ENCODE peak calls at places on chromosome 9, in five cellular contexts. One of them, this sample, is unnamed.

GRCh38 chr9:112007575-112008240 is 111.1 kb downstream of the UGCG start:
- DNase-seq in HepG2: no peak
- DNase-seq in GM12878: no peak
- DNase-seq in NT2/D1: no peak
- DNase-seq in H1: no peak
- DNase-seq in this sample: no peak

GRCh38 chr9:27183701-27184100 is 74.7 kb downstream of the TEK start:
- DNase-seq in HepG2: no peak
- DNase-seq in GM12878: no peak
- DNase-seq in NT2/D1: no peak
- DNase-seq in H1: no peak
- DNase-seq in this sample: no peak

GRCh38 chr9:91059713-91060112 is 258.1 kb downstream of the SYK start:
- DNase-seq in HepG2: no peak
- DNase-seq in GM12878: no peak
- DNase-seq in NT2/D1: no peak
- DNase-seq in H1: no peak
- DNase-seq in this sample: no peak

GRCh38 chr9:5205071-5205470 is 19.6 kb upstream of the INSL6 start:
- DNase-seq in HepG2: no peak
- DNase-seq in GM12878: no peak
- DNase-seq in NT2/D1: no peak
- DNase-seq in H1: no peak
- DNase-seq in this sample: no peak

GRCh38 chr9:16544842-16545241 is 325.6 kb downstream of the BNC2 start:
- DNase-seq in HepG2: no peak
- DNase-seq in GM12878: no peak
- DNase-seq in NT2/D1: no peak
- DNase-seq in H1: no peak
- DNase-seq in this sample: no peak

GRCh38 chr9:128001411-128002298 is 20.9 kb upstream of the EEIG1 start:
- DNase-seq in HepG2: no peak
- DNase-seq in GM12878: no peak
- DNase-seq in NT2/D1: peak; percentile 75
- DNase-seq in H1: no peak
- DNase-seq in this sample: no peak

GRCh38 chr9:4289411-4290380 is 10.2 kb downstream of the GLIS3 start:
- DNase-seq in HepG2: no peak
- DNase-seq in GM12878: no peak
- DNase-seq in NT2/D1: no peak
- DNase-seq in H1: no peak
- DNase-seq in this sample: no peak

GRCh38 chr9:92292338-92293074 is 991 bp downstream of the IARS1 start:
- DNase-seq in HepG2: peak; percentile 18
- DNase-seq in GM12878: no peak
- DNase-seq in NT2/D1: no peak
- DNase-seq in H1: no peak
- DNase-seq in this sample: no peak

GRCh38 chr9:73149371-73150067 is 2.1 kb upstream of the ANXA1 start:
- DNase-seq in HepG2: no peak
- DNase-seq in GM12878: peak; percentile 21
- DNase-seq in NT2/D1: no peak
- DNase-seq in H1: no peak
- DNase-seq in this sample: no peak

GRCh38 chr9:136690841-136691261 is 3.6 kb upstream of the AGPAT2 start:
- DNase-seq in HepG2: no peak
- DNase-seq in GM12878: no peak
- DNase-seq in NT2/D1: no peak
- DNase-seq in H1: no peak
- DNase-seq in this sample: no peak

GRCh38 chr9:97697837-97698236 is 697 bp upstream of the XPA start:
- DNase-seq in HepG2: no peak
- DNase-seq in GM12878: no peak
- DNase-seq in NT2/D1: no peak
- DNase-seq in H1: no peak
- DNase-seq in this sample: no peak

GRCh38 chr9:6566409-6567139 is 79.0 kb downstream of the GLDC start:
- DNase-seq in HepG2: no peak
- DNase-seq in GM12878: no peak
- DNase-seq in NT2/D1: no peak
- DNase-seq in H1: peak; percentile 2
- DNase-seq in this sample: no peak

GRCh38 chr9:124717597-124717996 is 53.5 kb downstream of the NR6A1 start:
- DNase-seq in HepG2: no peak
- DNase-seq in GM12878: no peak
- DNase-seq in NT2/D1: no peak
- DNase-seq in H1: no peak
- DNase-seq in this sample: no peak

GRCh38 chr9:89483592-89484474 is 14.1 kb downstream of the SEMA4D start:
- DNase-seq in HepG2: no peak
- DNase-seq in GM12878: no peak
- DNase-seq in NT2/D1: no peak
- DNase-seq in H1: no peak
- DNase-seq in this sample: no peak

GRCh38 chr9:133980864-133981588 is 11.1 kb downstream of the VAV2 start:
- DNase-seq in HepG2: no peak
- DNase-seq in GM12878: no peak
- DNase-seq in NT2/D1: no peak
- DNase-seq in H1: no peak
- DNase-seq in this sample: no peak

GRCh38 chr9:133986061-133986460 is 6.1 kb downstream of the VAV2 start:
- DNase-seq in HepG2: no peak
- DNase-seq in GM12878: no peak
- DNase-seq in NT2/D1: no peak
- DNase-seq in H1: no peak
- DNase-seq in this sample: no peak

GRCh38 chr9:133981958-133982681 is 10.0 kb downstream of the VAV2 start:
- DNase-seq in HepG2: no peak
- DNase-seq in GM12878: no peak
- DNase-seq in NT2/D1: no peak
- DNase-seq in H1: no peak
- DNase-seq in this sample: no peak

GRCh38 chr9:133981589-133981957 is 10.6 kb downstream of the VAV2 start:
- DNase-seq in HepG2: no peak
- DNase-seq in GM12878: no peak
- DNase-seq in NT2/D1: no peak
- DNase-seq in H1: no peak
- DNase-seq in this sample: no peak

GRCh38 chr9:133982971-133983720 is 9.0 kb downstream of the VAV2 start:
- DNase-seq in HepG2: no peak
- DNase-seq in GM12878: no peak
- DNase-seq in NT2/D1: no peak
- DNase-seq in H1: no peak
- DNase-seq in this sample: no peak
- TF ChIP-seq SUZ12 in HepG2: no peak
- TF ChIP-seq SUZ12 in GM12878: no peak
- TF ChIP-seq SUZ12 in NT2/D1: no peak
- TF ChIP-seq SUZ12 in H1: no peak
- TF ChIP-seq SUZ12 in this sample: no peak

DNA sequence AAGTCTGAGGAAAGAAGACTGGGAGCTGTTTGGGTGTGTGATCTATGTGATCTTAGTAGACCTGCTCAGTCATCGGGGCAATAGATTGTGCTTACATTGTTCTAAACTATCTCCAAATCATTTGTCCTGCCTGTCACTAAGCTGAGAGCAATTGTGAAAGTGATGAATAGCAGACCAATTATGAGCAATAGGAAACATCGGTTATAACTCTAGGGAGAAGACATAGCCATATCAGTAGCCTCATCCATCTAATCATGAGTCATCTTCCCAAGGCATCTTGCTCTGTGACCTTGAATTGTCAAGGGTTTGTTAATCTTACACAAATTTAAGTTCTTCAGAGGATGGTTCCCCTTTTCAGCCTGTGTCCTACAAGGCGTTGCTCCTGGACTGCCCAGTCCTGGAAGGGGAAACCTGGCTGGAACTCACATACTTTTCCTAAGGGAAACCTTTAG is 54.1 kb upstream of the TRIM32 start:
- DNase-seq in HepG2: no peak
- DNase-seq in GM12878: no peak
- DNase-seq in NT2/D1: no peak
- DNase-seq in H1: no peak
- DNase-seq in this sample: no peak
- TF ChIP-seq SUZ12 in HepG2: no peak
- TF ChIP-seq SUZ12 in GM12878: no peak
- TF ChIP-seq SUZ12 in NT2/D1: no peak
- TF ChIP-seq SUZ12 in H1: no peak
- TF ChIP-seq SUZ12 in this sample: no peak

GRCh38 chr9:115057559-115057958 is 60.4 kb downstream of the TNC start:
- DNase-seq in HepG2: no peak
- DNase-seq in GM12878: no peak
- DNase-seq in NT2/D1: no peak
- DNase-seq in H1: no peak
- DNase-seq in this sample: no peak
- TF ChIP-seq SUZ12 in HepG2: no peak
- TF ChIP-seq SUZ12 in GM12878: no peak
- TF ChIP-seq SUZ12 in NT2/D1: no peak
- TF ChIP-seq SUZ12 in H1: no peak
- TF ChIP-seq SUZ12 in this sample: no peak

GRCh38 chr9:69157751-69158466 is 16.2 kb upstream of the TJP2 start:
- DNase-seq in HepG2: no peak
- DNase-seq in GM12878: no peak
- DNase-seq in NT2/D1: no peak
- DNase-seq in H1: no peak
- DNase-seq in this sample: no peak

GRCh38 chr9:69153707-69154521 is 20.2 kb upstream of the TJP2 start:
- DNase-seq in HepG2: peak; percentile 96
- DNase-seq in GM12878: no peak
- DNase-seq in NT2/D1: no peak
- DNase-seq in H1: no peak
- DNase-seq in this sample: no peak

GRCh38 chr9:69158471-69158870 is 15.6 kb upstream of the TJP2 start:
- DNase-seq in HepG2: no peak
- DNase-seq in GM12878: no peak
- DNase-seq in NT2/D1: no peak
- DNase-seq in H1: no peak
- DNase-seq in this sample: no peak

GRCh38 chr9:69151506-69151905 is 22.6 kb upstream of the TJP2 start:
- DNase-seq in HepG2: no peak
- DNase-seq in GM12878: no peak
- DNase-seq in NT2/D1: no peak
- DNase-seq in H1: no peak
- DNase-seq in this sample: no peak

DNA sequence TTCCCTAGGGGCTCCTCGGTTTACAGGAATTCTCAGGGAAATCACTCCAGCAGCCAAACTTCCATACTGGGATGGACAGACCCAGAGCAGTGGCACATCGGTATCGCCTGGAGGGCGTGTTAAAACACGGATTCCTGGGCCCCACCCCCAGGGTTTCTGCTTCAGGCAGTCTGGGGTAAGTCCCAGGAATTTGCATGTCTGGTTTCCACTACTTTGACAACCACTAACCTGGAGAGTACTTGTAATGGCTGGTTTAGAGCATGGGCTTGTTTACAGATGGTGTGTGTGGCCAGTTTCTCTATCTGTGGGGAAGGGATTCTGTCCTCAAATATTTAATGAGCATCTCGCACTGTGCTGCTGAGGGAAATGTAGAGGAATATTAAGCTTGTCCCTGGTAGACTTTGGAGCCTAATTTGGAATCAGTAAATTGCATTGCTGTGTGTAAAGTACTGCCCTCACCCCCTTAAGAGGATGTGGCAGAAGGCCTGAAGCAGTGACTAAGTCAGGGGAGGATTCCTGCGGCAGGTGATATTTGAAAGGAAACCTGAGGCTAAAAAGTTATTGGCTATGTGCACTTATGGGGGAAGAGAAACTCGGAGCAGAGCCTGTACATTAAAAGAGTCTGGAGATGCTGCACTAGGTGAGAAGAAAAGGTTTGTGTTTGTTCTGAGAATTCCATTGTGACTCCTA is 18.6 kb upstream of the TJP2 start:
- DNase-seq in HepG2: no peak
- DNase-seq in GM12878: no peak
- DNase-seq in NT2/D1: peak; percentile 60
- DNase-seq in H1: no peak
- DNase-seq in this sample: no peak
- TF ChIP-seq SUZ12 in HepG2: no peak
- TF ChIP-seq SUZ12 in GM12878: no peak
- TF ChIP-seq SUZ12 in NT2/D1: no peak
- TF ChIP-seq SUZ12 in H1: no peak
- TF ChIP-seq SUZ12 in this sample: no peak

GRCh38 chr9:99011161-99011709 is 67.5 kb downstream of the COL15A1 start:
- DNase-seq in HepG2: no peak
- DNase-seq in GM12878: no peak
- DNase-seq in NT2/D1: no peak
- DNase-seq in H1: no peak
- DNase-seq in this sample: no peak
- TF ChIP-seq SUZ12 in HepG2: no peak
- TF ChIP-seq SUZ12 in GM12878: no peak
- TF ChIP-seq SUZ12 in NT2/D1: no peak
- TF ChIP-seq SUZ12 in H1: no peak
- TF ChIP-seq SUZ12 in this sample: no peak

DNA sequence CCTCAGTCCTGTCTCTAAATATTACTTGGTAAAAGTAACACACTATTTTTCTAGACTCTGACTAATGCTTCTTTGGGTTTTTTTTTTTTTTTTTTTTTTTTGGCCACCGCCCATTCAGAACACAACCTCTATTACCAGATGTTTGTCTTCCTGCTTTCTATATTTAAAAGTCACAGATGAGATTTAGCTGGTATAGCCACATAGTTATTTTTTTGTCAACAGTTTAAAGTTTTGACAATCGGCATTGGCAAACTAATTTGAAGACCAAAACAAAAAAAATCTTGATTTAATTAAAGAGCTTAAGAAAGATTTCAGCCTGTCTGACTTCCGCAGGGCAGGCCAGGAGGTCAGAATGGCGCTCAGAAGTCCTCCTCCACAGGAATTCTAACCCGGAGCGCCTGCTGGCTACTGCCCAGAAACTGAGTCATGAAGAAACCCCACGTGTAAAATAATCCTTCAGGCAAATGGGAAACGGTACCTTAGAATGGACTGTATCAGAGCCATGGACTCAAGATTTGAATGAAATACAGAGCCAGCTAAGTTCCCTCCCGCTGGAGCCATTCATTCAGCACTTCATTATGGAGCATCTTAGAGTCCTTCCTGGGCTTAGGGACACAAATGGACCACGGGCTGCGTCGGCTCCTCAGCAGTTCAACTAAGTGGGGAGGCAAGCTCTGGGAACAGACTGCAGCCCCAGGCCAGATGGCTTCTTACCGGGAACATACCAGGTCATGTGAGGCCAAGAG is 55.6 kb downstream of the PTPDC1 start:
- DNase-seq in HepG2: no peak
- DNase-seq in GM12878: no peak
- DNase-seq in NT2/D1: no peak
- DNase-seq in H1: no peak
- DNase-seq in this sample: no peak
- TF ChIP-seq SUZ12 in HepG2: no peak
- TF ChIP-seq SUZ12 in GM12878: no peak
- TF ChIP-seq SUZ12 in NT2/D1: no peak
- TF ChIP-seq SUZ12 in H1: no peak
- TF ChIP-seq SUZ12 in this sample: no peak

This sample was measured in HEK293T.